ENCODE peak calls at places on chromosomes 7 and 10, in five cellular contexts. One of them, this sample, is unnamed.

GRCh38 chr7:18498327-18498726 is 2.8 kb downstream of the HDAC9 start:
- DNase-seq in BJ: no peak
- DNase-seq in skeletal muscle cell: no peak
- DNase-seq in stromal cell of bone marrow: no peak
- DNase-seq in naive thymus-derived CD8-positive, alpha-beta T cell: no peak
- DNase-seq in this sample: no peak

GRCh38 chr10:36765777-36766176 is 359.6 kb upstream of the ANKRD30A start:
- DNase-seq in stromal cell of bone marrow: no peak
- DNase-seq in naive thymus-derived CD8-positive, alpha-beta T cell: no peak
- DNase-seq in BJ: peak
- DNase-seq in skeletal muscle cell: peak
- DNase-seq in this sample: no peak

GRCh38 chr10:76085773-76086570 is 654.5 kb downstream of the LRMDA start:
- DNase-seq in stromal cell of bone marrow: no peak
- DNase-seq in skeletal muscle cell: no peak
- DNase-seq in BJ: no peak
- DNase-seq in naive thymus-derived CD8-positive, alpha-beta T cell: no peak
- DNase-seq in this sample: no peak

GRCh38 chr7:158617737-158618128 is 30.1 kb upstream of the PTPRN2 start:
- DNase-seq in stromal cell of bone marrow: no peak
- DNase-seq in naive thymus-derived CD8-positive, alpha-beta T cell: no peak
- DNase-seq in skeletal muscle cell: no peak
- DNase-seq in BJ: no peak
- DNase-seq in this sample: no peak

GRCh38 chr10:129916506-129916995 is 47.5 kb downstream of the EBF3 start:
- DNase-seq in skeletal muscle cell: no peak
- DNase-seq in naive thymus-derived CD8-positive, alpha-beta T cell: no peak
- DNase-seq in stromal cell of bone marrow: no peak
- DNase-seq in BJ: no peak
- DNase-seq in this sample: no peak

GRCh38 chr7:99525713-99526440 is 21.4 kb downstream of the ZKSCAN5 start:
- DNase-seq in BJ: no peak
- DNase-seq in stromal cell of bone marrow: no peak
- DNase-seq in naive thymus-derived CD8-positive, alpha-beta T cell: no peak
- DNase-seq in skeletal muscle cell: no peak
- DNase-seq in this sample: no peak

GRCh38 chr7:44067064-44067951 is 1.9 kb upstream of the PGAM2 start:
- DNase-seq in skeletal muscle cell: no peak
- DNase-seq in stromal cell of bone marrow: no peak
- DNase-seq in naive thymus-derived CD8-positive, alpha-beta T cell: no peak
- DNase-seq in BJ: no peak
- DNase-seq in this sample: no peak

GRCh38 chr10:83371696-83372490 is 767.4 kb upstream of the GHITM start:
- DNase-seq in naive thymus-derived CD8-positive, alpha-beta T cell: no peak
- DNase-seq in stromal cell of bone marrow: no peak
- DNase-seq in skeletal muscle cell: no peak
- DNase-seq in BJ: peak
- DNase-seq in this sample: no peak

GRCh38 chr7:155753446-155753965 is 58.8 kb downstream of the SHH start:
- DNase-seq in naive thymus-derived CD8-positive, alpha-beta T cell: no peak
- DNase-seq in skeletal muscle cell: no peak
- DNase-seq in stromal cell of bone marrow: no peak
- DNase-seq in BJ: no peak
- DNase-seq in this sample: no peak

GRCh38 chr10:114849674-114850073 is 28.1 kb downstream of the FHIP2A start:
- DNase-seq in naive thymus-derived CD8-positive, alpha-beta T cell: no peak
- DNase-seq in BJ: no peak
- DNase-seq in stromal cell of bone marrow: no peak
- DNase-seq in skeletal muscle cell: no peak
- DNase-seq in this sample: no peak

GRCh38 chr10:113683300-113683699 is 3.6 kb downstream of the CASP7 start:
- DNase-seq in BJ: no peak
- DNase-seq in naive thymus-derived CD8-positive, alpha-beta T cell: no peak
- DNase-seq in stromal cell of bone marrow: no peak
- DNase-seq in skeletal muscle cell: no peak
- DNase-seq in this sample: no peak

GRCh38 chr10:116001266-116001857 is 271.6 kb downstream of the GFRA1 start:
- DNase-seq in naive thymus-derived CD8-positive, alpha-beta T cell: no peak
- DNase-seq in stromal cell of bone marrow: no peak
- DNase-seq in BJ: no peak
- DNase-seq in skeletal muscle cell: no peak
- DNase-seq in this sample: no peak

GRCh38 chr7:105677803-105678583 is 96.7 kb upstream of the EFCAB10 start:
- DNase-seq in stromal cell of bone marrow: no peak
- DNase-seq in skeletal muscle cell: no peak
- DNase-seq in BJ: no peak
- DNase-seq in naive thymus-derived CD8-positive, alpha-beta T cell: peak
- DNase-seq in this sample: peak

GRCh38 chr7:39810710-39811109 is 139.3 kb upstream of the CDK13 start:
- DNase-seq in stromal cell of bone marrow: no peak
- DNase-seq in naive thymus-derived CD8-positive, alpha-beta T cell: no peak
- DNase-seq in skeletal muscle cell: no peak
- DNase-seq in BJ: no peak
- DNase-seq in this sample: no peak

GRCh38 chr10:95788830-95789229 is 32.9 kb downstream of the ENTPD1 start:
- DNase-seq in skeletal muscle cell: peak
- DNase-seq in naive thymus-derived CD8-positive, alpha-beta T cell: no peak
- DNase-seq in stromal cell of bone marrow: peak
- DNase-seq in BJ: no peak
- DNase-seq in this sample: no peak

GRCh38 chr7:151925446-151926335 is 30.6 kb upstream of the GALNTL5 start:
- DNase-seq in BJ: no peak
- DNase-seq in skeletal muscle cell: no peak
- DNase-seq in naive thymus-derived CD8-positive, alpha-beta T cell: no peak
- DNase-seq in stromal cell of bone marrow: no peak
- DNase-seq in this sample: no peak

GRCh38 chr10:48604408-48605263 is at the start of gene ARHGAP22:
- DNase-seq in skeletal muscle cell: no peak
- DNase-seq in BJ: no peak
- DNase-seq in naive thymus-derived CD8-positive, alpha-beta T cell: no peak
- DNase-seq in stromal cell of bone marrow: no peak
- DNase-seq in this sample: peak

GRCh38 chr10:43715334-43715733 is 66.7 kb upstream of the ZNF32 start:
- DNase-seq in naive thymus-derived CD8-positive, alpha-beta T cell: no peak
- DNase-seq in stromal cell of bone marrow: no peak
- DNase-seq in BJ: no peak
- DNase-seq in skeletal muscle cell: no peak
- DNase-seq in this sample: no peak

GRCh38 chr10:77811831-77812430 is 114.6 kb downstream of the DLG5 start:
- DNase-seq in stromal cell of bone marrow: no peak
- DNase-seq in BJ: no peak
- DNase-seq in naive thymus-derived CD8-positive, alpha-beta T cell: no peak
- DNase-seq in skeletal muscle cell: no peak
- DNase-seq in this sample: no peak

GRCh38 chr7:76338298-76339084 is 20.3 kb downstream of the YWHAG start:
- DNase-seq in naive thymus-derived CD8-positive, alpha-beta T cell: no peak
- DNase-seq in BJ: no peak
- DNase-seq in stromal cell of bone marrow: no peak
- DNase-seq in skeletal muscle cell: no peak
- DNase-seq in this sample: no peak

GRCh38 chr7:156975620-156976019 is 26.1 kb downstream of the NOM1 start:
- DNase-seq in naive thymus-derived CD8-positive, alpha-beta T cell: no peak
- DNase-seq in skeletal muscle cell: no peak
- DNase-seq in stromal cell of bone marrow: no peak
- DNase-seq in BJ: no peak
- DNase-seq in this sample: no peak

GRCh38 chr10:79136227-79137005 is 67.7 kb downstream of the ZMIZ1 start:
- DNase-seq in naive thymus-derived CD8-positive, alpha-beta T cell: no peak
- DNase-seq in BJ: no peak
- DNase-seq in skeletal muscle cell: no peak
- DNase-seq in stromal cell of bone marrow: no peak
- DNase-seq in this sample: no peak

GRCh38 chr10:109889867-109890266 is 33.4 kb downstream of the XPNPEP1 start:
- DNase-seq in naive thymus-derived CD8-positive, alpha-beta T cell: no peak
- DNase-seq in skeletal muscle cell: peak
- DNase-seq in stromal cell of bone marrow: peak
- DNase-seq in BJ: no peak
- DNase-seq in this sample: no peak

GRCh38 chr7:106021211-106022067 is 58.4 kb downstream of the CDHR3 start:
- DNase-seq in skeletal muscle cell: no peak
- DNase-seq in naive thymus-derived CD8-positive, alpha-beta T cell: no peak
- DNase-seq in stromal cell of bone marrow: no peak
- DNase-seq in BJ: no peak
- DNase-seq in this sample: no peak

GRCh38 chr10:97991875-97992274 is 38.5 kb downstream of the CRTAC1 start:
- DNase-seq in skeletal muscle cell: no peak
- DNase-seq in naive thymus-derived CD8-positive, alpha-beta T cell: no peak
- DNase-seq in BJ: no peak
- DNase-seq in stromal cell of bone marrow: peak
- DNase-seq in this sample: no peak

GRCh38 chr10:61272781-61273180 is 180.4 kb downstream of the TMEM26 start:
- DNase-seq in naive thymus-derived CD8-positive, alpha-beta T cell: no peak
- DNase-seq in BJ: no peak
- DNase-seq in stromal cell of bone marrow: peak
- DNase-seq in skeletal muscle cell: no peak
- DNase-seq in this sample: no peak

GRCh38 chr7:29609162-29610030 is 45.8 kb downstream of the PRR15 start:
- DNase-seq in skeletal muscle cell: no peak
- DNase-seq in stromal cell of bone marrow: peak
- DNase-seq in BJ: no peak
- DNase-seq in naive thymus-derived CD8-positive, alpha-beta T cell: no peak
- DNase-seq in this sample: no peak

GRCh38 chr7:71237945-71238344 is 106.0 kb downstream of the GALNT17 start:
- DNase-seq in stromal cell of bone marrow: no peak
- DNase-seq in skeletal muscle cell: no peak
- DNase-seq in BJ: no peak
- DNase-seq in naive thymus-derived CD8-positive, alpha-beta T cell: no peak
- DNase-seq in this sample: no peak

GRCh38 chr7:154342971-154343633 is 290.9 kb downstream of the DPP6 start:
- DNase-seq in stromal cell of bone marrow: no peak
- DNase-seq in BJ: no peak
- DNase-seq in naive thymus-derived CD8-positive, alpha-beta T cell: no peak
- DNase-seq in skeletal muscle cell: no peak
- DNase-seq in this sample: no peak

GRCh38 chr10:129800796-129801340 is 163.2 kb downstream of the EBF3 start:
- DNase-seq in skeletal muscle cell: no peak
- DNase-seq in naive thymus-derived CD8-positive, alpha-beta T cell: no peak
- DNase-seq in stromal cell of bone marrow: no peak
- DNase-seq in BJ: no peak
- DNase-seq in this sample: no peak

GRCh38 chr7:378551-379455 is 88.8 kb downstream of the FOXL3 start:
- DNase-seq in naive thymus-derived CD8-positive, alpha-beta T cell: no peak
- DNase-seq in BJ: no peak
- DNase-seq in skeletal muscle cell: no peak
- DNase-seq in stromal cell of bone marrow: no peak
- DNase-seq in this sample: no peak

GRCh38 chr10:61959814-61960213 is 58.3 kb downstream of the ARID5B start:
- DNase-seq in naive thymus-derived CD8-positive, alpha-beta T cell: no peak
- DNase-seq in BJ: no peak
- DNase-seq in stromal cell of bone marrow: no peak
- DNase-seq in skeletal muscle cell: no peak
- DNase-seq in this sample: no peak

GRCh38 chr10:132796846-132797245 is 10.9 kb upstream of the NKX6-2 start:
- DNase-seq in skeletal muscle cell: no peak
- DNase-seq in stromal cell of bone marrow: no peak
- DNase-seq in naive thymus-derived CD8-positive, alpha-beta T cell: no peak
- DNase-seq in BJ: no peak
- DNase-seq in this sample: no peak

GRCh38 chr10:78778446-78779338 is 290.1 kb upstream of the ZMIZ1 start:
- DNase-seq in stromal cell of bone marrow: no peak
- DNase-seq in BJ: no peak
- DNase-seq in skeletal muscle cell: no peak
- DNase-seq in naive thymus-derived CD8-positive, alpha-beta T cell: no peak
- DNase-seq in this sample: no peak

GRCh38 chr7:56083150-56083785 is 9.5 kb downstream of the PHKG1 start:
- DNase-seq in skeletal muscle cell: no peak
- DNase-seq in naive thymus-derived CD8-positive, alpha-beta T cell: no peak
- DNase-seq in stromal cell of bone marrow: no peak
- DNase-seq in BJ: no peak
- DNase-seq in this sample: no peak